ENCODE peak calls at places on chromosomes 7 and 10, in five cellular contexts. N, R, L, E and D are unnamed samples. For H3K27me3 and H3K4me1, the result is how much of the 10 kb centered on the place peaks cover.

GRCh38 chr7:972110-972509 is 3.2 kb downstream of the COX19 start:
- DNase-seq in N (no peak), R (no peak), L (no peak), E (no peak), D (no peak)

GRCh38 chr7:121473645-121474300 is 77.7 kb upstream of the FAM3C start:
- DNase-seq in N (no peak), R (no peak), L (no peak), E (no peak), D (peak)

GRCh38 chr7:55571534-55572377 is 546 bp downstream of the VOPP1 start:
- DNase-seq in N (peak), R (peak), L (peak), E (peak), D (peak)

GRCh38 chr10:11698691-11699545 is 43.3 kb upstream of the ECHDC3 start:
- DNase-seq in N (no peak), R (no peak), L (no peak), E (no peak), D (no peak)

GRCh38 chr10:81920213-81920829 is 45.3 kb downstream of the NRG3 start:
- DNase-seq in N (no peak), R (no peak), L (no peak), E (no peak), D (no peak)

GRCh38 chr7:2353650-2354172 is 916 bp upstream of the EIF3B start:
- DNase-seq in N (peak), R (peak), L (peak), E (no peak), D (peak)

GRCh38 chr10:14532473-14533251 is 201.9 kb upstream of the FRMD4A start:
- DNase-seq in N (no peak), R (no peak), L (peak), E (peak), D (no peak)

GRCh38 chr10:79381804-79382221 is 34.5 kb downstream of the PPIF start:
- DNase-seq in N (no peak), R (peak), L (no peak), E (peak), D (peak)

GRCh38 chr10:30124706-30125105 is 65.3 kb upstream of the JCAD start:
- DNase-seq in N (no peak), R (no peak), L (no peak), E (no peak), D (no peak)

GRCh38 chr10:110208614-110209398 is 1.4 kb downstream of the MXI1 start:
- DNase-seq in N (no peak), R (peak), L (peak), E (no peak), D (peak)

GRCh38 chr7:127771707-127772106 is 119.7 kb downstream of the SND1 start:
- DNase-seq in N (no peak), R (no peak), L (no peak), E (no peak), D (no peak)

GRCh38 chr10:58981051-58981450 is 195.4 kb upstream of the PHYHIPL start:
- DNase-seq in N (no peak), R (no peak), L (no peak), E (no peak), D (no peak)

GRCh38 chr7:35988818-35989217 is 164.2 kb upstream of the EEPD1 start:
- DNase-seq in N (no peak), R (no peak), L (no peak), E (no peak), D (no peak)

GRCh38 chr10:33569693-33570092 is 235.2 kb upstream of the NRP1 start:
- DNase-seq in N (no peak), R (no peak), L (no peak), E (no peak), D (no peak)

GRCh38 chr10:96765406-96766240 is 45.3 kb upstream of the PIK3AP1 start:
- DNase-seq in N (peak), R (peak), L (peak), E (peak), D (peak)

GRCh38 chr7:28037220-28038010 is 143.2 kb downstream of the JAZF1 start:
- DNase-seq in N (no peak), R (no peak), L (peak), E (peak), D (peak)

GRCh38 chr7:154484406-154484805 is 432.2 kb downstream of the DPP6 start:
- DNase-seq in N (no peak), R (no peak), L (no peak), E (no peak), D (no peak)

GRCh38 chr10:101258179-101258885 is 29.1 kb upstream of the LBX1 start:
- DNase-seq in N (no peak), R (no peak), L (peak), E (no peak), D (no peak)

GRCh38 chr7:46680147-46680546 is 759.1 kb upstream of the IGFBP3 start:
- DNase-seq in N (no peak), R (no peak), L (no peak), E (peak), D (no peak)

GRCh38 chr7:120874016-120874415 is 16.1 kb upstream of the TSPAN12 start:
- DNase-seq in N (no peak), R (no peak), L (no peak), E (no peak), D (no peak)

GRCh38 chr7:129649128-129649690 is 37.7 kb downstream of the NRF1 start:
- DNase-seq in N (no peak), R (no peak), L (no peak), E (no peak), D (no peak)

GRCh38 chr10:79263951-79264350 is 83.3 kb upstream of the PPIF start:
- DNase-seq in N (no peak), R (no peak), L (peak), E (no peak), D (no peak)

GRCh38 chr10:17787087-17787942 is 21.8 kb upstream of the MRC1 start:
- DNase-seq in N (no peak), R (no peak), L (peak), E (peak), D (peak)

GRCh38 chr7:90756366-90756765 is 160.2 kb downstream of the CDK14 start:
- DNase-seq in N (no peak), R (no peak), L (no peak), E (no peak), D (no peak)

GRCh38 chr10:58590152-58590551 is 77.5 kb downstream of the BICC1 start:
- DNase-seq in N (no peak), R (no peak), L (peak), E (peak), D (peak)

GRCh38 chr7:63028376-63029206 is 970.1 kb upstream of the ZNF722 start:
- DNase-seq in N (no peak), R (no peak), L (no peak), E (no peak), D (no peak)

GRCh38 chr7:80054356-80054755 is 80.3 kb upstream of the GNAI1 start:
- DNase-seq in N (no peak), R (no peak), L (peak), E (peak), D (peak)

GRCh38 chr10:86967481-86967941 is 771 bp upstream of the ADIRF start:
- DNase-seq in N (no peak), R (no peak), L (no peak), E (no peak), D (no peak)

GRCh38 chr7:132472463-132473120 is 103.7 kb downstream of the PLXNA4 start:
- DNase-seq in N (no peak), R (no peak), L (peak), E (peak), D (peak)

GRCh38 chr10:96747734-96748550 is 27.6 kb upstream of the PIK3AP1 start:
- DNase-seq in N (no peak), R (no peak), L (peak), E (no peak), D (no peak)

GRCh38 chr7:12814107-12814506 is 126.7 kb downstream of the ARL4A start:
- DNase-seq in N (no peak), R (no peak), L (peak), E (no peak), D (no peak)

GRCh38 chr7:23618241-23618640 is 21.1 kb downstream of the CCDC126 start:
- DNase-seq in N (no peak), R (no peak), L (peak), E (peak), D (no peak)

GRCh38 chr7:90850516-90850915 is 254.4 kb downstream of the CDK14 start:
- DNase-seq in N (no peak), R (no peak), L (no peak), E (no peak), D (no peak)

GRCh38 chr10:1366277-1366676 is 310.1 kb downstream of the WDR37 start:
- DNase-seq in N (no peak), R (no peak), L (no peak), E (no peak), D (no peak)
- H3K27me3 ChIP-seq in N (under half), R (under half), L (under half), E (under half), D (under half)

GRCh38 chr7:143172354-143172753 is 10.9 kb upstream of the TAS2R39 start:
- DNase-seq in N (no peak), R (peak), L (peak), E (no peak), D (peak)

GRCh38 chr7:143177374-143178119 is 5.7 kb upstream of the TAS2R39 start:
- DNase-seq in N (no peak), R (no peak), L (no peak), E (no peak), D (no peak)

GRCh38 chr7:143176128-143176527 is 7.1 kb upstream of the TAS2R39 start:
- DNase-seq in N (no peak), R (no peak), L (no peak), E (no peak), D (no peak)

GRCh38 chr7:143171697-143172096 is 11.5 kb upstream of the TAS2R39 start:
- DNase-seq in N (no peak), R (no peak), L (peak), E (no peak), D (peak)
- H3K4me1 ChIP-seq in N (under half), R (under half), L (under half), E (under half), D (under half)

DNA sequence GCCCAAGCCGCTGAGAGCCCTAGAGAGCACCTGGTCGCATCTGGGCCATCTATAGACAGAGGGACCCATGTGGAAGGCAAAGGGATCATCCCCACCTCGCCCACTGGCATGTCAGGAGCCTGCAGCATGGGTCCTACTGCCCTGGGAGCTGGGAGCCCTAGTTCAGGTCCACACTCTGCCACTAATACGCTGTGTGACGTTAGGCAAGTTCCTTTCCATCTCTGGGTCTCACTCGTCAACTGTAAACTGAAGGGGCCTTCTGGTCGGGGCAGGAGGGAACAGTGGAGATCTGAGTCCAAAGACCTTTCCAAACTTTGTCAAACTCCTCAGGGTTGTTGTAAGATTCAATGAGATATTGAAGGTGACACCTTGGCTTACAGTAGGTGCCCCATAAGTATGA is 23.4 kb downstream of the UNC5B start:
- DNase-seq in N (no peak), R (no peak), L (no peak), E (no peak), D (no peak)
- H3K4me3 ChIP-seq in N (no peak), R (no peak), L (no peak), E (no peak), D (no peak)

DNA sequence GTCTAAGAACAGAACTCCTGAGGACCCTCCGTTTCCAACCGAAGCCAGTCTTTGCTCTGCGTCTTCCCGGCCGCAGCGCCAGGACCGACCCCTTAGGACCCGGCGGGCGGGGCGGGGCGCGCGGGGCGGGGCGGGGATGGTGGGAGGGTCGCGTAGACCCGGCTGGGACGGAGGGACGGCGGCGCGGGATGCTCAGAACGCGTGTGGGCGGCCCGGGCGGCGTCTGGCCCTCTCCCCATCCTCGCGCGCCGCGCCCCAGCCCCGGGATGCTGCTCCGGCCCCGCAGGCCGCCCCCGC is at the start of gene UTF1:
- DNase-seq in N (no peak), R (no peak), L (no peak), E (no peak), D (no peak)
- H3K27me3 ChIP-seq in N (under half), R (half or more), L (under half), E (under half), D (under half)

GRCh38 chr10:122140941-122141623 is 130.0 kb upstream of the BTBD16 start:
- DNase-seq in N (no peak), R (peak), L (peak), E (peak), D (peak)
- H3K4me1 ChIP-seq in N (under half), R (under half), L (under half), E (under half), D (under half)